ENCODE peak calls at places on chromosomes 12 and 14, in ten cellular contexts. One of them, this sample, is unnamed.

GRCh38 chr14:85142982-85143381 is 387.0 kb upstream of the FLRT2 start:
- DNase-seq in body of pancreas: no peak
- DNase-seq in mesendoderm: no peak
- DNase-seq in GM23248: no peak
- DNase-seq in lower leg skin: no peak
- DNase-seq in stimulated activated CD4-positive, alpha-beta T cell treated with anti-CD3 and anti-CD28 coated beads, Interleukin-1b, Interleukin-23, amount 100 ng/mL, for 24 hours: no peak
- DNase-seq in left lobe of liver: no peak
- DNase-seq in C1 segment of cervical spinal cord: no peak
- DNase-seq in NAMALWA: no peak
- DNase-seq in NCI-H1105: no peak
- DNase-seq in this sample: no peak

GRCh38 chr12:82176016-82176415 is 182.2 kb downstream of the CCDC59 start:
- DNase-seq in body of pancreas: no peak
- DNase-seq in mesendoderm: no peak
- DNase-seq in GM23248: peak
- DNase-seq in lower leg skin: no peak
- DNase-seq in stimulated activated CD4-positive, alpha-beta T cell treated with anti-CD3 and anti-CD28 coated beads, Interleukin-1b, Interleukin-23, amount 100 ng/mL, for 24 hours: no peak
- DNase-seq in left lobe of liver: no peak
- DNase-seq in C1 segment of cervical spinal cord: no peak
- DNase-seq in NAMALWA: no peak
- DNase-seq in NCI-H1105: peak
- DNase-seq in this sample: no peak

GRCh38 chr14:99575043-99576023 is 28.7 kb downstream of the CCDC85C start:
- DNase-seq in body of pancreas: peak
- DNase-seq in mesendoderm: peak
- DNase-seq in GM23248: peak
- DNase-seq in lower leg skin: peak
- DNase-seq in stimulated activated CD4-positive, alpha-beta T cell treated with anti-CD3 and anti-CD28 coated beads, Interleukin-1b, Interleukin-23, amount 100 ng/mL, for 24 hours: no peak
- DNase-seq in left lobe of liver: no peak
- DNase-seq in C1 segment of cervical spinal cord: no peak
- DNase-seq in NAMALWA: peak
- DNase-seq in NCI-H1105: no peak
- DNase-seq in this sample: no peak

GRCh38 chr14:43204816-43205215 is 1302.3 kb downstream of the FSCB start:
- DNase-seq in body of pancreas: no peak
- DNase-seq in mesendoderm: no peak
- DNase-seq in GM23248: no peak
- DNase-seq in lower leg skin: no peak
- DNase-seq in stimulated activated CD4-positive, alpha-beta T cell treated with anti-CD3 and anti-CD28 coated beads, Interleukin-1b, Interleukin-23, amount 100 ng/mL, for 24 hours: no peak
- DNase-seq in left lobe of liver: no peak
- DNase-seq in C1 segment of cervical spinal cord: no peak
- DNase-seq in NAMALWA: no peak
- DNase-seq in NCI-H1105: no peak
- DNase-seq in this sample: no peak

GRCh38 chr12:64736771-64737170 is 22.4 kb downstream of the GNS start:
- DNase-seq in body of pancreas: no peak
- DNase-seq in mesendoderm: no peak
- DNase-seq in GM23248: no peak
- DNase-seq in lower leg skin: no peak
- DNase-seq in stimulated activated CD4-positive, alpha-beta T cell treated with anti-CD3 and anti-CD28 coated beads, Interleukin-1b, Interleukin-23, amount 100 ng/mL, for 24 hours: no peak
- DNase-seq in left lobe of liver: no peak
- DNase-seq in C1 segment of cervical spinal cord: no peak
- DNase-seq in NAMALWA: no peak
- DNase-seq in NCI-H1105: no peak
- DNase-seq in this sample: no peak

GRCh38 chr14:101862177-101862576 is 100.7 kb downstream of the PPP2R5C start:
- DNase-seq in body of pancreas: no peak
- DNase-seq in mesendoderm: no peak
- DNase-seq in GM23248: peak
- DNase-seq in lower leg skin: no peak
- DNase-seq in stimulated activated CD4-positive, alpha-beta T cell treated with anti-CD3 and anti-CD28 coated beads, Interleukin-1b, Interleukin-23, amount 100 ng/mL, for 24 hours: no peak
- DNase-seq in left lobe of liver: no peak
- DNase-seq in C1 segment of cervical spinal cord: no peak
- DNase-seq in NAMALWA: no peak
- DNase-seq in NCI-H1105: no peak
- DNase-seq in this sample: no peak

GRCh38 chr14:67442139-67442906 is 30.4 kb upstream of the PLEK2 start:
- DNase-seq in body of pancreas: peak
- DNase-seq in mesendoderm: no peak
- DNase-seq in GM23248: no peak
- DNase-seq in lower leg skin: no peak
- DNase-seq in stimulated activated CD4-positive, alpha-beta T cell treated with anti-CD3 and anti-CD28 coated beads, Interleukin-1b, Interleukin-23, amount 100 ng/mL, for 24 hours: no peak
- DNase-seq in left lobe of liver: no peak
- DNase-seq in C1 segment of cervical spinal cord: no peak
- DNase-seq in NAMALWA: no peak
- DNase-seq in NCI-H1105: no peak
- DNase-seq in this sample: no peak

GRCh38 chr12:28550757-28551381 is 360.6 kb downstream of the CCDC91 start:
- DNase-seq in body of pancreas: no peak
- DNase-seq in mesendoderm: peak
- DNase-seq in GM23248: peak
- DNase-seq in lower leg skin: no peak
- DNase-seq in stimulated activated CD4-positive, alpha-beta T cell treated with anti-CD3 and anti-CD28 coated beads, Interleukin-1b, Interleukin-23, amount 100 ng/mL, for 24 hours: no peak
- DNase-seq in left lobe of liver: no peak
- DNase-seq in C1 segment of cervical spinal cord: no peak
- DNase-seq in NAMALWA: no peak
- DNase-seq in NCI-H1105: no peak
- DNase-seq in this sample: no peak

GRCh38 chr12:51626115-51626514 is 35.1 kb downstream of the SCN8A start:
- DNase-seq in body of pancreas: no peak
- DNase-seq in mesendoderm: no peak
- DNase-seq in GM23248: no peak
- DNase-seq in lower leg skin: no peak
- DNase-seq in stimulated activated CD4-positive, alpha-beta T cell treated with anti-CD3 and anti-CD28 coated beads, Interleukin-1b, Interleukin-23, amount 100 ng/mL, for 24 hours: no peak
- DNase-seq in left lobe of liver: peak
- DNase-seq in C1 segment of cervical spinal cord: no peak
- DNase-seq in NAMALWA: no peak
- DNase-seq in NCI-H1105: no peak
- DNase-seq in this sample: no peak

GRCh38 chr12:31868980-31869379 is 90.2 kb upstream of the RESF1 start:
- DNase-seq in body of pancreas: peak
- DNase-seq in mesendoderm: no peak
- DNase-seq in GM23248: peak
- DNase-seq in lower leg skin: no peak
- DNase-seq in stimulated activated CD4-positive, alpha-beta T cell treated with anti-CD3 and anti-CD28 coated beads, Interleukin-1b, Interleukin-23, amount 100 ng/mL, for 24 hours: no peak
- DNase-seq in left lobe of liver: peak
- DNase-seq in C1 segment of cervical spinal cord: no peak
- DNase-seq in NAMALWA: no peak
- DNase-seq in NCI-H1105: peak
- DNase-seq in this sample: no peak

GRCh38 chr12:109609256-109609821 is 35.7 kb downstream of the MVK start:
- DNase-seq in body of pancreas: no peak
- DNase-seq in mesendoderm: no peak
- DNase-seq in GM23248: no peak
- DNase-seq in lower leg skin: no peak
- DNase-seq in stimulated activated CD4-positive, alpha-beta T cell treated with anti-CD3 and anti-CD28 coated beads, Interleukin-1b, Interleukin-23, amount 100 ng/mL, for 24 hours: no peak
- DNase-seq in left lobe of liver: no peak
- DNase-seq in C1 segment of cervical spinal cord: no peak
- DNase-seq in NAMALWA: no peak
- DNase-seq in NCI-H1105: no peak
- DNase-seq in this sample: no peak

GRCh38 chr12:101877816-101878811 is 734 bp downstream of the DRAM1 start:
- DNase-seq in body of pancreas: peak
- DNase-seq in mesendoderm: peak
- DNase-seq in GM23248: peak
- DNase-seq in lower leg skin: no peak
- DNase-seq in stimulated activated CD4-positive, alpha-beta T cell treated with anti-CD3 and anti-CD28 coated beads, Interleukin-1b, Interleukin-23, amount 100 ng/mL, for 24 hours: no peak
- DNase-seq in left lobe of liver: no peak
- DNase-seq in C1 segment of cervical spinal cord: no peak
- DNase-seq in NAMALWA: no peak
- DNase-seq in NCI-H1105: no peak
- DNase-seq in this sample: no peak

GRCh38 chr14:102196436-102197230 is 56.9 kb downstream of the WDR20 start:
- DNase-seq in body of pancreas: no peak
- DNase-seq in mesendoderm: no peak
- DNase-seq in GM23248: no peak
- DNase-seq in lower leg skin: no peak
- DNase-seq in stimulated activated CD4-positive, alpha-beta T cell treated with anti-CD3 and anti-CD28 coated beads, Interleukin-1b, Interleukin-23, amount 100 ng/mL, for 24 hours: no peak
- DNase-seq in left lobe of liver: no peak
- DNase-seq in C1 segment of cervical spinal cord: peak
- DNase-seq in NAMALWA: no peak
- DNase-seq in NCI-H1105: no peak
- DNase-seq in this sample: peak

GRCh38 chr14:77203611-77204456 is 22.2 kb downstream of the TMEM63C start:
- DNase-seq in body of pancreas: no peak
- DNase-seq in mesendoderm: peak
- DNase-seq in GM23248: no peak
- DNase-seq in lower leg skin: no peak
- DNase-seq in stimulated activated CD4-positive, alpha-beta T cell treated with anti-CD3 and anti-CD28 coated beads, Interleukin-1b, Interleukin-23, amount 100 ng/mL, for 24 hours: no peak
- DNase-seq in left lobe of liver: no peak
- DNase-seq in C1 segment of cervical spinal cord: no peak
- DNase-seq in NAMALWA: no peak
- DNase-seq in NCI-H1105: peak
- DNase-seq in this sample: peak

GRCh38 chr14:89027097-89027740 is 202.8 kb downstream of the TTC8 start:
- DNase-seq in body of pancreas: peak
- DNase-seq in mesendoderm: peak
- DNase-seq in GM23248: peak
- DNase-seq in lower leg skin: no peak
- DNase-seq in stimulated activated CD4-positive, alpha-beta T cell treated with anti-CD3 and anti-CD28 coated beads, Interleukin-1b, Interleukin-23, amount 100 ng/mL, for 24 hours: peak
- DNase-seq in left lobe of liver: peak
- DNase-seq in C1 segment of cervical spinal cord: peak
- DNase-seq in NAMALWA: peak
- DNase-seq in NCI-H1105: no peak
- DNase-seq in this sample: peak

GRCh38 chr12:16955083-16955657 is 349.2 kb upstream of the LMO3 start:
- DNase-seq in body of pancreas: no peak
- DNase-seq in mesendoderm: no peak
- DNase-seq in GM23248: peak
- DNase-seq in lower leg skin: no peak
- DNase-seq in stimulated activated CD4-positive, alpha-beta T cell treated with anti-CD3 and anti-CD28 coated beads, Interleukin-1b, Interleukin-23, amount 100 ng/mL, for 24 hours: no peak
- DNase-seq in left lobe of liver: no peak
- DNase-seq in C1 segment of cervical spinal cord: no peak
- DNase-seq in NAMALWA: no peak
- DNase-seq in NCI-H1105: no peak
- DNase-seq in this sample: no peak

GRCh38 chr12:129241852-129242251 is 388.6 kb downstream of the GLT1D1 start:
- DNase-seq in body of pancreas: no peak
- DNase-seq in mesendoderm: no peak
- DNase-seq in GM23248: no peak
- DNase-seq in lower leg skin: no peak
- DNase-seq in stimulated activated CD4-positive, alpha-beta T cell treated with anti-CD3 and anti-CD28 coated beads, Interleukin-1b, Interleukin-23, amount 100 ng/mL, for 24 hours: no peak
- DNase-seq in left lobe of liver: no peak
- DNase-seq in C1 segment of cervical spinal cord: no peak
- DNase-seq in NAMALWA: no peak
- DNase-seq in NCI-H1105: no peak
- DNase-seq in this sample: no peak

GRCh38 chr12:42789808-42790760 is 200.5 kb upstream of the PRICKLE1 start:
- DNase-seq in body of pancreas: no peak
- DNase-seq in mesendoderm: no peak
- DNase-seq in GM23248: no peak
- DNase-seq in lower leg skin: no peak
- DNase-seq in stimulated activated CD4-positive, alpha-beta T cell treated with anti-CD3 and anti-CD28 coated beads, Interleukin-1b, Interleukin-23, amount 100 ng/mL, for 24 hours: no peak
- DNase-seq in left lobe of liver: no peak
- DNase-seq in C1 segment of cervical spinal cord: no peak
- DNase-seq in NAMALWA: no peak
- DNase-seq in NCI-H1105: no peak
- DNase-seq in this sample: no peak

GRCh38 chr14:75120546-75121291 is 6.1 kb downstream of the NEK9 start:
- DNase-seq in body of pancreas: no peak
- DNase-seq in mesendoderm: no peak
- DNase-seq in GM23248: no peak
- DNase-seq in lower leg skin: no peak
- DNase-seq in stimulated activated CD4-positive, alpha-beta T cell treated with anti-CD3 and anti-CD28 coated beads, Interleukin-1b, Interleukin-23, amount 100 ng/mL, for 24 hours: no peak
- DNase-seq in left lobe of liver: no peak
- DNase-seq in C1 segment of cervical spinal cord: no peak
- DNase-seq in NAMALWA: no peak
- DNase-seq in NCI-H1105: no peak
- DNase-seq in this sample: no peak

GRCh38 chr14:68544150-68544892 is 248.5 kb downstream of the ZFP36L1 start:
- DNase-seq in body of pancreas: peak
- DNase-seq in mesendoderm: no peak
- DNase-seq in GM23248: peak
- DNase-seq in lower leg skin: peak
- DNase-seq in stimulated activated CD4-positive, alpha-beta T cell treated with anti-CD3 and anti-CD28 coated beads, Interleukin-1b, Interleukin-23, amount 100 ng/mL, for 24 hours: no peak
- DNase-seq in left lobe of liver: peak
- DNase-seq in C1 segment of cervical spinal cord: no peak
- DNase-seq in NAMALWA: no peak
- DNase-seq in NCI-H1105: no peak
- DNase-seq in this sample: no peak

GRCh38 chr12:22255097-22255496 is 79.4 kb downstream of the ST8SIA1 start:
- DNase-seq in body of pancreas: no peak
- DNase-seq in mesendoderm: peak
- DNase-seq in GM23248: peak
- DNase-seq in lower leg skin: no peak
- DNase-seq in stimulated activated CD4-positive, alpha-beta T cell treated with anti-CD3 and anti-CD28 coated beads, Interleukin-1b, Interleukin-23, amount 100 ng/mL, for 24 hours: no peak
- DNase-seq in left lobe of liver: no peak
- DNase-seq in C1 segment of cervical spinal cord: peak
- DNase-seq in NAMALWA: no peak
- DNase-seq in NCI-H1105: no peak
- DNase-seq in this sample: peak

GRCh38 chr12:79818856-79819255 is 116.0 kb downstream of the PPP1R12A start:
- DNase-seq in body of pancreas: no peak
- DNase-seq in mesendoderm: no peak
- DNase-seq in GM23248: peak
- DNase-seq in lower leg skin: no peak
- DNase-seq in stimulated activated CD4-positive, alpha-beta T cell treated with anti-CD3 and anti-CD28 coated beads, Interleukin-1b, Interleukin-23, amount 100 ng/mL, for 24 hours: no peak
- DNase-seq in left lobe of liver: no peak
- DNase-seq in C1 segment of cervical spinal cord: no peak
- DNase-seq in NAMALWA: no peak
- DNase-seq in NCI-H1105: no peak
- DNase-seq in this sample: no peak

GRCh38 chr12:52075409-52075724 is 4.1 kb upstream of the SMIM41 start:
- DNase-seq in body of pancreas: no peak
- DNase-seq in mesendoderm: no peak
- DNase-seq in GM23248: peak
- DNase-seq in lower leg skin: no peak
- DNase-seq in stimulated activated CD4-positive, alpha-beta T cell treated with anti-CD3 and anti-CD28 coated beads, Interleukin-1b, Interleukin-23, amount 100 ng/mL, for 24 hours: no peak
- DNase-seq in left lobe of liver: no peak
- DNase-seq in C1 segment of cervical spinal cord: no peak
- DNase-seq in NAMALWA: no peak
- DNase-seq in NCI-H1105: no peak
- DNase-seq in this sample: no peak

GRCh38 chr12:105983622-105984325 is 155.0 kb downstream of the NUAK1 start:
- DNase-seq in body of pancreas: no peak
- DNase-seq in mesendoderm: no peak
- DNase-seq in GM23248: peak
- DNase-seq in lower leg skin: no peak
- DNase-seq in stimulated activated CD4-positive, alpha-beta T cell treated with anti-CD3 and anti-CD28 coated beads, Interleukin-1b, Interleukin-23, amount 100 ng/mL, for 24 hours: no peak
- DNase-seq in left lobe of liver: no peak
- DNase-seq in C1 segment of cervical spinal cord: no peak
- DNase-seq in NAMALWA: no peak
- DNase-seq in NCI-H1105: no peak
- DNase-seq in this sample: no peak

GRCh38 chr14:25009891-25010290 is 40.1 kb downstream of the STXBP6 start:
- DNase-seq in body of pancreas: no peak
- DNase-seq in mesendoderm: peak
- DNase-seq in GM23248: peak
- DNase-seq in lower leg skin: no peak
- DNase-seq in stimulated activated CD4-positive, alpha-beta T cell treated with anti-CD3 and anti-CD28 coated beads, Interleukin-1b, Interleukin-23, amount 100 ng/mL, for 24 hours: no peak
- DNase-seq in left lobe of liver: no peak
- DNase-seq in C1 segment of cervical spinal cord: no peak
- DNase-seq in NAMALWA: no peak
- DNase-seq in NCI-H1105: no peak
- DNase-seq in this sample: no peak

GRCh38 chr14:83706555-83706954 is 1823.4 kb upstream of the FLRT2 start:
- DNase-seq in body of pancreas: no peak
- DNase-seq in mesendoderm: peak
- DNase-seq in GM23248: no peak
- DNase-seq in lower leg skin: no peak
- DNase-seq in stimulated activated CD4-positive, alpha-beta T cell treated with anti-CD3 and anti-CD28 coated beads, Interleukin-1b, Interleukin-23, amount 100 ng/mL, for 24 hours: no peak
- DNase-seq in left lobe of liver: no peak
- DNase-seq in C1 segment of cervical spinal cord: no peak
- DNase-seq in NAMALWA: no peak
- DNase-seq in NCI-H1105: no peak
- DNase-seq in this sample: no peak

GRCh38 chr12:19288603-19289244 is 150.6 kb upstream of the AEBP2 start:
- DNase-seq in body of pancreas: no peak
- DNase-seq in mesendoderm: peak
- DNase-seq in GM23248: peak
- DNase-seq in lower leg skin: no peak
- DNase-seq in stimulated activated CD4-positive, alpha-beta T cell treated with anti-CD3 and anti-CD28 coated beads, Interleukin-1b, Interleukin-23, amount 100 ng/mL, for 24 hours: no peak
- DNase-seq in left lobe of liver: no peak
- DNase-seq in C1 segment of cervical spinal cord: no peak
- DNase-seq in NAMALWA: peak
- DNase-seq in NCI-H1105: peak
- DNase-seq in this sample: no peak

GRCh38 chr12:34406228-34406995 is 384.1 kb downstream of the ALG10 start:
- DNase-seq in body of pancreas: no peak
- DNase-seq in mesendoderm: no peak
- DNase-seq in GM23248: no peak
- DNase-seq in lower leg skin: no peak
- DNase-seq in stimulated activated CD4-positive, alpha-beta T cell treated with anti-CD3 and anti-CD28 coated beads, Interleukin-1b, Interleukin-23, amount 100 ng/mL, for 24 hours: no peak
- DNase-seq in left lobe of liver: peak
- DNase-seq in C1 segment of cervical spinal cord: no peak
- DNase-seq in NAMALWA: no peak
- DNase-seq in NCI-H1105: no peak
- DNase-seq in this sample: no peak

This sample was measured in anterior cingulate cortex.